ENCODE peak calls at places on chromosomes 2 and 18, in ten cellular contexts. One of them, this sample, is unnamed.

GRCh38 chr18:38565513-38565912 is 999.9 kb upstream of the CELF4 start:
- DNase-seq in Peyer's patch: no peak
- DNase-seq in NCI-H1436: no peak
- DNase-seq in activated CD4-positive, alpha-beta T cell treated with anti-CD3 and anti-CD28 coated beads, Interleukin-2, amount 50 U/mL, for 48 hours: no peak
- DNase-seq in WERI-Rb-1: no peak
- DNase-seq in T1000: no peak
- DNase-seq in CD4-positive, CD25-positive, alpha-beta regulatory T cell: no peak
- DNase-seq in transverse colon: no peak
- DNase-seq in NCI-H1092 treated with DMSO at 0.1 percent for 48 hours: no peak
- DNase-seq in stimulated activated CD4-positive, alpha-beta T cell treated with anti-CD3 and anti-CD28 coated beads, Interleukin-15, amount 100 ng/mL, for 1 hour: no peak
- DNase-seq in this sample: no peak

GRCh38 chr2:144096531-144096930 is 423.4 kb downstream of the ZEB2 start:
- DNase-seq in Peyer's patch: no peak
- DNase-seq in NCI-H1436: no peak
- DNase-seq in activated CD4-positive, alpha-beta T cell treated with anti-CD3 and anti-CD28 coated beads, Interleukin-2, amount 50 U/mL, for 48 hours: no peak
- DNase-seq in WERI-Rb-1: no peak
- DNase-seq in T1000: no peak
- DNase-seq in CD4-positive, CD25-positive, alpha-beta regulatory T cell: no peak
- DNase-seq in transverse colon: no peak
- DNase-seq in NCI-H1092 treated with DMSO at 0.1 percent for 48 hours: no peak
- DNase-seq in stimulated activated CD4-positive, alpha-beta T cell treated with anti-CD3 and anti-CD28 coated beads, Interleukin-15, amount 100 ng/mL, for 1 hour: no peak
- DNase-seq in this sample: no peak

GRCh38 chr2:43131051-43131889 is 95.1 kb downstream of the ZFP36L2 start:
- DNase-seq in Peyer's patch: peak
- DNase-seq in NCI-H1436: no peak
- DNase-seq in activated CD4-positive, alpha-beta T cell treated with anti-CD3 and anti-CD28 coated beads, Interleukin-2, amount 50 U/mL, for 48 hours: peak
- DNase-seq in WERI-Rb-1: peak
- DNase-seq in T1000: peak
- DNase-seq in CD4-positive, CD25-positive, alpha-beta regulatory T cell: peak
- DNase-seq in transverse colon: peak
- DNase-seq in NCI-H1092 treated with DMSO at 0.1 percent for 48 hours: peak
- DNase-seq in stimulated activated CD4-positive, alpha-beta T cell treated with anti-CD3 and anti-CD28 coated beads, Interleukin-15, amount 100 ng/mL, for 1 hour: peak
- DNase-seq in this sample: peak

GRCh38 chr2:10755621-10756020 is 34.2 kb downstream of the ATP6V1C2 start:
- DNase-seq in Peyer's patch: no peak
- DNase-seq in NCI-H1436: no peak
- DNase-seq in activated CD4-positive, alpha-beta T cell treated with anti-CD3 and anti-CD28 coated beads, Interleukin-2, amount 50 U/mL, for 48 hours: no peak
- DNase-seq in WERI-Rb-1: no peak
- DNase-seq in T1000: no peak
- DNase-seq in CD4-positive, CD25-positive, alpha-beta regulatory T cell: no peak
- DNase-seq in transverse colon: no peak
- DNase-seq in NCI-H1092 treated with DMSO at 0.1 percent for 48 hours: no peak
- DNase-seq in stimulated activated CD4-positive, alpha-beta T cell treated with anti-CD3 and anti-CD28 coated beads, Interleukin-15, amount 100 ng/mL, for 1 hour: no peak
- DNase-seq in this sample: no peak

GRCh38 chr2:127169066-127169660 is 50.9 kb downstream of the CYP27C1 start:
- DNase-seq in Peyer's patch: no peak
- DNase-seq in NCI-H1436: no peak
- DNase-seq in activated CD4-positive, alpha-beta T cell treated with anti-CD3 and anti-CD28 coated beads, Interleukin-2, amount 50 U/mL, for 48 hours: no peak
- DNase-seq in WERI-Rb-1: no peak
- DNase-seq in T1000: no peak
- DNase-seq in CD4-positive, CD25-positive, alpha-beta regulatory T cell: no peak
- DNase-seq in transverse colon: no peak
- DNase-seq in NCI-H1092 treated with DMSO at 0.1 percent for 48 hours: no peak
- DNase-seq in stimulated activated CD4-positive, alpha-beta T cell treated with anti-CD3 and anti-CD28 coated beads, Interleukin-15, amount 100 ng/mL, for 1 hour: no peak
- DNase-seq in this sample: no peak

GRCh38 chr2:156817430-156817829 is 381.3 kb downstream of the GPD2 start:
- DNase-seq in Peyer's patch: no peak
- DNase-seq in NCI-H1436: no peak
- DNase-seq in activated CD4-positive, alpha-beta T cell treated with anti-CD3 and anti-CD28 coated beads, Interleukin-2, amount 50 U/mL, for 48 hours: no peak
- DNase-seq in WERI-Rb-1: no peak
- DNase-seq in T1000: no peak
- DNase-seq in CD4-positive, CD25-positive, alpha-beta regulatory T cell: no peak
- DNase-seq in transverse colon: no peak
- DNase-seq in NCI-H1092 treated with DMSO at 0.1 percent for 48 hours: no peak
- DNase-seq in stimulated activated CD4-positive, alpha-beta T cell treated with anti-CD3 and anti-CD28 coated beads, Interleukin-15, amount 100 ng/mL, for 1 hour: no peak
- DNase-seq in this sample: no peak

GRCh38 chr2:160928854-160929301 is 231.3 kb upstream of the TANK start:
- DNase-seq in Peyer's patch: no peak
- DNase-seq in NCI-H1436: no peak
- DNase-seq in activated CD4-positive, alpha-beta T cell treated with anti-CD3 and anti-CD28 coated beads, Interleukin-2, amount 50 U/mL, for 48 hours: no peak
- DNase-seq in WERI-Rb-1: no peak
- DNase-seq in T1000: no peak
- DNase-seq in CD4-positive, CD25-positive, alpha-beta regulatory T cell: no peak
- DNase-seq in transverse colon: no peak
- DNase-seq in NCI-H1092 treated with DMSO at 0.1 percent for 48 hours: no peak
- DNase-seq in stimulated activated CD4-positive, alpha-beta T cell treated with anti-CD3 and anti-CD28 coated beads, Interleukin-15, amount 100 ng/mL, for 1 hour: no peak
- DNase-seq in this sample: no peak

GRCh38 chr2:218570850-218571249 is 2.2 kb downstream of the CNOT9 start:
- DNase-seq in Peyer's patch: no peak
- DNase-seq in NCI-H1436: no peak
- DNase-seq in activated CD4-positive, alpha-beta T cell treated with anti-CD3 and anti-CD28 coated beads, Interleukin-2, amount 50 U/mL, for 48 hours: no peak
- DNase-seq in WERI-Rb-1: no peak
- DNase-seq in T1000: no peak
- DNase-seq in CD4-positive, CD25-positive, alpha-beta regulatory T cell: peak
- DNase-seq in transverse colon: no peak
- DNase-seq in NCI-H1092 treated with DMSO at 0.1 percent for 48 hours: no peak
- DNase-seq in stimulated activated CD4-positive, alpha-beta T cell treated with anti-CD3 and anti-CD28 coated beads, Interleukin-15, amount 100 ng/mL, for 1 hour: no peak
- DNase-seq in this sample: no peak

GRCh38 chr2:202831241-202831997 is 40.1 kb downstream of the ICA1L start:
- DNase-seq in Peyer's patch: peak
- DNase-seq in NCI-H1436: peak
- DNase-seq in activated CD4-positive, alpha-beta T cell treated with anti-CD3 and anti-CD28 coated beads, Interleukin-2, amount 50 U/mL, for 48 hours: peak
- DNase-seq in WERI-Rb-1: peak
- DNase-seq in T1000: no peak
- DNase-seq in CD4-positive, CD25-positive, alpha-beta regulatory T cell: peak
- DNase-seq in transverse colon: peak
- DNase-seq in NCI-H1092 treated with DMSO at 0.1 percent for 48 hours: peak
- DNase-seq in stimulated activated CD4-positive, alpha-beta T cell treated with anti-CD3 and anti-CD28 coated beads, Interleukin-15, amount 100 ng/mL, for 1 hour: no peak
- DNase-seq in this sample: peak

GRCh38 chr2:134736167-134736885 is 17.5 kb upstream of the TMEM163 start:
- DNase-seq in Peyer's patch: no peak
- DNase-seq in NCI-H1436: no peak
- DNase-seq in activated CD4-positive, alpha-beta T cell treated with anti-CD3 and anti-CD28 coated beads, Interleukin-2, amount 50 U/mL, for 48 hours: no peak
- DNase-seq in WERI-Rb-1: no peak
- DNase-seq in T1000: peak
- DNase-seq in CD4-positive, CD25-positive, alpha-beta regulatory T cell: no peak
- DNase-seq in transverse colon: no peak
- DNase-seq in NCI-H1092 treated with DMSO at 0.1 percent for 48 hours: no peak
- DNase-seq in stimulated activated CD4-positive, alpha-beta T cell treated with anti-CD3 and anti-CD28 coated beads, Interleukin-15, amount 100 ng/mL, for 1 hour: no peak
- DNase-seq in this sample: peak